ENCODE peak calls at places on chromosome 22, in five cellular contexts. U, X, M, R and C are unnamed samples.

GRCh38 chr22:17596226-17596625 is 32.3 kb downstream of the ATP6V1E1 start:
- DNase-seq in R (no peak), X (no peak), U (no peak), M (no peak), C (no peak)

GRCh38 chr22:33544707-33545106 is 375.6 kb downstream of the LARGE1 start:
- DNase-seq in M (no peak), U (no peak), X (no peak), R (no peak), C (no peak)

GRCh38 chr22:19871023-19871844 is 16.6 kb upstream of the GNB1L start:
- DNase-seq in U (no peak), M (no peak), R (no peak), X (no peak), C (no peak)

GRCh38 chr22:46649176-46650077 is 29.2 kb downstream of the GRAMD4 start:
- DNase-seq in U (no peak), M (no peak), X (no peak), R (no peak), C (no peak)

GRCh38 chr22:28801845-28802594 is 1.7 kb upstream of the XBP1 start:
- DNase-seq in U (no peak), X (peak; percentile 87), M (no peak), R (no peak), C (no peak)

GRCh38 chr22:37626144-37626543 is 13.3 kb upstream of the SH3BP1 start:
- DNase-seq in R (no peak), X (no peak), U (no peak), M (no peak), C (no peak)

GRCh38 chr22:28027453-28028448 is 108.7 kb upstream of the PITPNB start:
- DNase-seq in X (no peak), M (no peak), U (no peak), R (no peak), C (no peak)

GRCh38 chr22:27719535-27720227 is 81.9 kb downstream of the MN1 start:
- DNase-seq in M (no peak), R (no peak), X (peak; percentile 40), U (no peak), C (peak; percentile 59)

GRCh38 chr22:36455571-36456458 is 25.6 kb downstream of the TXN2 start:
- DNase-seq in U (no peak), X (no peak), R (no peak), M (no peak), C (no peak)

GRCh38 chr22:36325163-36326031 is 62.4 kb downstream of the MYH9 start:
- DNase-seq in R (no peak), M (no peak), U (no peak), X (no peak), C (no peak)

GRCh38 chr22:19855504-19856409 is 1.1 kb upstream of the GNB1L start:
- DNase-seq in U (no peak), X (peak; percentile 95), R (peak; percentile 35), M (no peak), C (peak; percentile 77)

GRCh38 chr22:37079668-37080171 is 28.2 kb downstream of the KCTD17 start:
- DNase-seq in M (no peak), U (no peak), R (no peak), X (no peak), C (no peak)

GRCh38 chr22:19978748-19979147 is 37.1 kb upstream of the TXNRD2 start:
- DNase-seq in U (no peak), R (no peak), M (no peak), X (no peak), C (no peak)

GRCh38 chr22:42560781-42561180 is 7.0 kb downstream of the SERHL2 start:
- DNase-seq in M (no peak), U (no peak), R (no peak), X (peak; percentile 35), C (peak; percentile 73)

GRCh38 chr22:36323182-36323854 is 64.4 kb downstream of the MYH9 start:
- DNase-seq in R (no peak), X (no peak), M (no peak), U (no peak), C (no peak)

GRCh38 chr22:46661221-46661851 is 41.1 kb downstream of the GRAMD4 start:
- DNase-seq in X (no peak), R (no peak), M (no peak), U (no peak), C (no peak)

DNA sequence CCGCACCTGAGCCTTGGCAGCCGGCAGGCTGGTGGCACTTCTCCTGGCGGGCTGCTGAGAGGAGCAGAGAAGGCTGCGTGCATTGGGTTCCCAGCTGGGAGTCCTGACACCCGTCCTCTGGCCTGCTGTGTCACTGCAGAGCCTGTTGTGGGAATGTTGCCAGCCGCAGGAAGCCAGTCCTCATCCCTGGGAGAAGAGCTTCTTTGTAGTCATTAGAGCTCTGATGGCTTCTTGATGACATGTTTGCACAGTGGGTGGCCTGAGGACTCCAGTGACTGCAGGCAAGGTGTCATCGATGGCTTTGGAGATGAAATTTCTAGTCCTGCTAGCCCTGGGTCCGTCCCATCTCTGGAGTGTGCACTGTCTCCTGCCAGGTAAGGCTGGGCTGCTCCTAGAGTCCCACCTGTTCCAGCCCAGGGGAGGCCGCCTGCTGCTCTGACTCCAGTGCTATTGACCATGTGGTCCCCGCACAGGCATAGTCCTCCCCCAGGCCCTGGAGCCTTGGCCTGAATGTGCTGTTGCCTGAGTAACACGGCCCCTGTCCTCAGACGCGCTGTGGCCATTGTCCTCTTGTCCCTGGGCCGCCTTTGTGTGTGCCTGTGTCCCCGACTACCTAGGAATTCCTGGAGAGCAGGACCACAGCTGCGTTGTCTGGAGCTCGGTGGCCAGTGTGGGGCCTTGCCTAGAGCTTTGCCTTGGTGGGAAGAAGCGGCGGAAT is 129.2 kb downstream of the CACNA1I start:
- DNase-seq in U (no peak), M (no peak), R (no peak), X (no peak), C (no peak)
- TF ChIP-seq SUZ12 in U (no peak), M (no peak), R (no peak), X (no peak), C (no peak)

GRCh38 chr22:24503137-24503850 is 8.2 kb downstream of the UPB1 start:
- DNase-seq in M (peak; percentile 20), R (peak; percentile 85), X (no peak), U (no peak), C (peak; percentile 84)
- TF ChIP-seq SUZ12 in M (no peak), R (no peak), X (no peak), U (no peak), C (no peak)

GRCh38 chr22:44067901-44068300 is 43.8 kb downstream of the PARVB start:
- DNase-seq in X (no peak), M (no peak), R (no peak), U (no peak), C (no peak)

GRCh38 chr22:44067033-44067432 is 42.9 kb downstream of the PARVB start:
- DNase-seq in R (no peak), X (no peak), U (no peak), M (no peak), C (no peak)

GRCh38 chr22:44070029-44070428 is 45.9 kb downstream of the PARVB start:
- DNase-seq in M (no peak), U (no peak), R (no peak), X (no peak), C (no peak)

GRCh38 chr22:44071760-44072159 is 47.7 kb downstream of the PARVB start:
- DNase-seq in M (no peak), R (no peak), U (no peak), X (no peak), C (no peak)

GRCh38 chr22:44068422-44069191 is 44.5 kb downstream of the PARVB start:
- DNase-seq in M (no peak), X (no peak), U (no peak), R (peak; percentile 56), C (no peak)
- TF ChIP-seq SUZ12 in M (no peak), X (no peak), U (no peak), R (no peak), C (no peak)

DNA sequence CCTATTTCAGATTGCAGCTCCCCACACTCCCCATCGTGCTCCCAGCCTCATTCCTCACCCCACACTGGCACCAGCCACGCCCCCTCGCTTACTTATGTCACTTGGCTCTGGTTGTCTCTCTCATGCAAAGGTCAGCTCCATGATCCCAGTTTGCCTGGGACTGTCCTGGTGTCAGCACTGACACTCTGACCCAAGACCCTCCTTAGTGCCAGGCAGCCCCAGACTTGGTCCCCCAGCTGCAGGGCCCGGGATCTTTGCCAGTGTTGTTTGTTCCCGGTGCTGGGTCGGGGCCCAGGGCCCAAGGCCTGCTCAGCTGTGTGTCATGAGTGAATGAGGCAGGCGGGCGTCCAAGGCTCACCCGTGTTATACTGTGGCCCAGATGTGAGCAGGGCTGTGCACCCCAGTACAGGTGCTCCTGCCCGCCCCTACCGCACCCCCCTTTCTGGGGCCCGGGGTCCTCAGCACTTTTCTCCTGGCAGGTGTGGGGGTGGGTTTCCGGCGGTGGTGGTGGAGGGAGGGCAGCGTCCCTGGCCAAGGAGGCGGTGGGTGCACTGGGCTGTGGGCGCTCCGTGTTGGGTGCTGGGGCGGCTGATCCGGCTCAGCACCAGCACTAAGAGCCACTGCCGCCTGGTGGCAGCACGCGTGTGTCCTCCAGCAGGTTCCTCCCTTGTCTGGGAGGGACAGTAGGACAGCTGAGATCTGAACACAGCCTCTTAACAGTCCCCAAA is 19.5 kb downstream of the IL17REL start:
- DNase-seq in U (no peak), R (no peak), M (no peak), X (peak; percentile 49), C (peak; percentile 77)
- TF ChIP-seq SUZ12 in U (no peak), R (no peak), M (no peak), X (no peak), C (no peak)

GRCh38 chr22:30282616-30283046 is 6.7 kb downstream of the CASTOR1 start:
- DNase-seq in R (no peak), U (no peak), M (no peak), X (no peak), C (no peak)
- TF ChIP-seq SUZ12 in R (no peak), U (no peak), M (no peak), X (no peak), C (no peak)

GRCh38 chr22:31090217-31091085 is 9.3 kb downstream of the SMTN start:
- DNase-seq in M (no peak), R (no peak), X (no peak), U (no peak), C (no peak)
- TF ChIP-seq SUZ12 in M (no peak), R (no peak), X (no peak), U (no peak), C (no peak)